ENCODE peak calls at places on chromosomes 4 and X, in seven cellular contexts. One of them, this sample, is unnamed.

GRCh38 chr4:185559913-185560281 is 24.6 kb upstream of the PDLIM3 start:
- DNase-seq in OCI-LY7: no peak
- DNase-seq in GM23248: peak; percentile 51
- DNase-seq in uterus: peak; percentile 47
- DNase-seq in GM12878: no peak
- DNase-seq in foreskin fibroblast: peak; percentile 26
- DNase-seq in fibroblast of mammary gland: peak; percentile 59
- DNase-seq in this sample: peak; percentile 76

GRCh38 chr4:6019316-6020263 is 1.4 kb upstream of the C4orf50 start:
- DNase-seq in OCI-LY7: peak; percentile 52
- DNase-seq in GM23248: peak; percentile 74
- DNase-seq in uterus: peak; percentile 24
- DNase-seq in GM12878: no peak
- DNase-seq in foreskin fibroblast: peak; percentile 13
- DNase-seq in fibroblast of mammary gland: peak; percentile 39
- DNase-seq in this sample: no peak

GRCh38 chrX:50093627-50094026 is 107.2 kb downstream of the AKAP4 start:
- DNase-seq in OCI-LY7: no peak
- DNase-seq in GM23248: no peak
- DNase-seq in uterus: no peak
- DNase-seq in GM12878: no peak
- DNase-seq in foreskin fibroblast: no peak
- DNase-seq in fibroblast of mammary gland: no peak
- DNase-seq in this sample: no peak

GRCh38 chr4:15396157-15396800 is 31.6 kb upstream of the C1QTNF7 start:
- DNase-seq in OCI-LY7: peak; percentile 61
- DNase-seq in GM23248: peak; percentile 55
- DNase-seq in uterus: no peak
- DNase-seq in GM12878: no peak
- DNase-seq in foreskin fibroblast: peak; percentile 68
- DNase-seq in fibroblast of mammary gland: peak; percentile 65
- DNase-seq in this sample: peak; percentile 20

GRCh38 chr4:102620697-102621497 is 119.7 kb downstream of the NFKB1 start:
- DNase-seq in OCI-LY7: peak; percentile 59
- DNase-seq in GM23248: peak; percentile 84
- DNase-seq in uterus: no peak
- DNase-seq in GM12878: no peak
- DNase-seq in foreskin fibroblast: peak; percentile 71
- DNase-seq in fibroblast of mammary gland: peak; percentile 74
- DNase-seq in this sample: peak; percentile 17

GRCh38 chrX:49103637-49104036 is 19.9 kb downstream of the GPKOW start:
- DNase-seq in OCI-LY7: no peak
- DNase-seq in GM23248: no peak
- DNase-seq in uterus: no peak
- DNase-seq in GM12878: no peak
- DNase-seq in foreskin fibroblast: no peak
- DNase-seq in fibroblast of mammary gland: no peak
- DNase-seq in this sample: no peak

GRCh38 chr4:173807347-173807746 is 277.3 kb upstream of the HAND2 start:
- DNase-seq in OCI-LY7: no peak
- DNase-seq in GM23248: peak; percentile 29
- DNase-seq in uterus: peak; percentile 74
- DNase-seq in GM12878: no peak
- DNase-seq in foreskin fibroblast: peak; percentile 8
- DNase-seq in fibroblast of mammary gland: peak; percentile 69
- DNase-seq in this sample: peak; percentile 61

GRCh38 chr4:145179201-145179860 is 1.1 kb downstream of the OTUD4 start:
- DNase-seq in OCI-LY7: peak; percentile 71
- DNase-seq in GM23248: peak; percentile 85
- DNase-seq in uterus: peak; percentile 63
- DNase-seq in GM12878: peak; percentile 65
- DNase-seq in foreskin fibroblast: peak; percentile 85
- DNase-seq in fibroblast of mammary gland: peak; percentile 54
- DNase-seq in this sample: peak; percentile 66

GRCh38 chr4:19693949-19694597 is 557.6 kb upstream of the SLIT2 start:
- DNase-seq in OCI-LY7: peak; percentile 13
- DNase-seq in GM23248: peak; percentile 5
- DNase-seq in uterus: peak; percentile 28
- DNase-seq in GM12878: no peak
- DNase-seq in foreskin fibroblast: peak; percentile 10
- DNase-seq in fibroblast of mammary gland: no peak
- DNase-seq in this sample: no peak

GRCh38 chr4:156665779-156666366 is 305.7 kb downstream of the PDGFC start:
- DNase-seq in OCI-LY7: no peak
- DNase-seq in GM23248: no peak
- DNase-seq in uterus: no peak
- DNase-seq in GM12878: peak; percentile 4
- DNase-seq in foreskin fibroblast: no peak
- DNase-seq in fibroblast of mammary gland: no peak
- DNase-seq in this sample: no peak

GRCh38 chr4:41143721-41144379 is 70.5 kb downstream of the APBB2 start:
- DNase-seq in OCI-LY7: no peak
- DNase-seq in GM23248: peak; percentile 71
- DNase-seq in uterus: no peak
- DNase-seq in GM12878: no peak
- DNase-seq in foreskin fibroblast: peak; percentile 67
- DNase-seq in fibroblast of mammary gland: peak; percentile 52
- DNase-seq in this sample: peak; percentile 27

GRCh38 chr4:139763668-139764067 is 98.0 kb downstream of the MGST2 start:
- DNase-seq in OCI-LY7: peak; percentile 27
- DNase-seq in GM23248: no peak
- DNase-seq in uterus: no peak
- DNase-seq in GM12878: no peak
- DNase-seq in foreskin fibroblast: no peak
- DNase-seq in fibroblast of mammary gland: no peak
- DNase-seq in this sample: no peak

GRCh38 chr4:139763205-139763604 is 97.6 kb downstream of the MGST2 start:
- DNase-seq in OCI-LY7: no peak
- DNase-seq in GM23248: no peak
- DNase-seq in uterus: no peak
- DNase-seq in GM12878: no peak
- DNase-seq in foreskin fibroblast: no peak
- DNase-seq in fibroblast of mammary gland: no peak
- DNase-seq in this sample: no peak

GRCh38 chr4:139761461-139761860 is 95.8 kb downstream of the MGST2 start:
- DNase-seq in OCI-LY7: peak; percentile 63
- DNase-seq in GM23248: peak; percentile 58
- DNase-seq in uterus: no peak
- DNase-seq in GM12878: no peak
- DNase-seq in foreskin fibroblast: peak; percentile 21
- DNase-seq in fibroblast of mammary gland: peak; percentile 22
- DNase-seq in this sample: no peak

GRCh38 chr4:139764192-139764591 is 98.6 kb downstream of the MGST2 start:
- DNase-seq in OCI-LY7: no peak
- DNase-seq in GM23248: no peak
- DNase-seq in uterus: no peak
- DNase-seq in GM12878: no peak
- DNase-seq in foreskin fibroblast: no peak
- DNase-seq in fibroblast of mammary gland: no peak
- DNase-seq in this sample: no peak

GRCh38 chr4:139762715-139763114 is 97.1 kb downstream of the MGST2 start:
- DNase-seq in OCI-LY7: no peak
- DNase-seq in GM23248: no peak
- DNase-seq in uterus: no peak
- DNase-seq in GM12878: no peak
- DNase-seq in foreskin fibroblast: no peak
- DNase-seq in fibroblast of mammary gland: no peak
- DNase-seq in this sample: no peak
- H3K4me3 ChIP-seq in OCI-LY7: no peak overlapping the region
- H3K4me3 ChIP-seq in GM23248: no peak overlapping the region
- H3K4me3 ChIP-seq in uterus: no peak overlapping the region
- H3K4me3 ChIP-seq in GM12878: no peak overlapping the region
- H3K4me3 ChIP-seq in foreskin fibroblast: no peak overlapping the region
- H3K4me3 ChIP-seq in fibroblast of mammary gland: no peak overlapping the region
- H3K4me3 ChIP-seq in this sample: no peak overlapping the region

DNA sequence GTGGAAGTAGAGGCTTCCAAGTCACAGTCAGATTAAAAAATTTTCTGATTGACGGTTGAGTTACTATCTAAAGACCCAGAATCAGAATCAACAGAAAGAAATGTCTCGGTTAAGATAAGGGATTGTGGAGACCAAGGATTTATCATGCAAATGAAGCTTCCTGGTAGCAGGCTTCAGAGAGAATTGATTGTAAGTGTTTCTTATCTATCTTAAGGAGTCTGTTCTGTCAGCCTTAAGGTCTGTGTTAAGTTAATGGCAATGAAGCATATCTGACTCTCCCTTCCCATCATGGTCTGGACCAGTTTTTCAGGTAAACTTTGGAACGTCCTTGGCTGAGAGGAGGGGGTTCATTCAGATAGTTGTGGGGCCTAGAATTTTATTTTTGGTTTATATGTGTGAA is 780.2 kb downstream of the FAM133A start:
- DNase-seq in OCI-LY7: no peak
- DNase-seq in GM23248: no peak
- DNase-seq in uterus: no peak
- DNase-seq in GM12878: no peak
- DNase-seq in foreskin fibroblast: no peak
- DNase-seq in fibroblast of mammary gland: no peak
- DNase-seq in this sample: no peak
- H3K4me3 ChIP-seq in OCI-LY7: no peak overlapping the region
- H3K4me3 ChIP-seq in GM23248: no peak overlapping the region
- H3K4me3 ChIP-seq in uterus: no peak overlapping the region
- H3K4me3 ChIP-seq in GM12878: no peak overlapping the region
- H3K4me3 ChIP-seq in foreskin fibroblast: no peak overlapping the region
- H3K4me3 ChIP-seq in fibroblast of mammary gland: no peak overlapping the region
- H3K4me3 ChIP-seq in this sample: no peak overlapping the region

DNA sequence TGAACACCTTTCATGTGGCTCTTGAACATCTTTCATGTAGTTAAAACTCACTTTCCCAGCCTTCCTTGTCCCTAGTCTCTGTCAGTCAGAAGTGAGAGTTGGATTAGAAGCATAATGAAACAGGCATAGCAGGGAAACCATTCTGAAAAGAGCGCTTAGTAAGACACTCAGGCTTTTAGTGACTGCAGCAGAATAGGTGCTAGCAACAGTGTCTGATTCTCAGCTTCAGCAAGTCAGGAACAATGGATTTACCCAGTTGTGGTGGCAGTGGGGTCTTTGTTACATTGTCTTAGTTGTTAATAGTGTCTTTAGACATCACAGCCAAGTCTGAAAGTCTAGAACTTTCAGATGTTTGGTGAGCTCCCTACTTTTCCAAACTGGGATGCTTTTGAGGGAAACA is 177.1 kb upstream of the PCDH7 start:
- DNase-seq in OCI-LY7: no peak
- DNase-seq in GM23248: no peak
- DNase-seq in uterus: no peak
- DNase-seq in GM12878: no peak
- DNase-seq in foreskin fibroblast: no peak
- DNase-seq in fibroblast of mammary gland: no peak
- DNase-seq in this sample: no peak
- H3K4me3 ChIP-seq in OCI-LY7: no peak overlapping the region
- H3K4me3 ChIP-seq in GM23248: no peak overlapping the region
- H3K4me3 ChIP-seq in uterus: no peak overlapping the region
- H3K4me3 ChIP-seq in GM12878: no peak overlapping the region
- H3K4me3 ChIP-seq in foreskin fibroblast: no peak overlapping the region
- H3K4me3 ChIP-seq in fibroblast of mammary gland: no peak overlapping the region
- H3K4me3 ChIP-seq in this sample: no peak overlapping the region

GRCh38 chr4:3861720-3862639 is 95.8 kb downstream of the ADRA2C start:
- DNase-seq in OCI-LY7: no peak
- DNase-seq in GM23248: no peak
- DNase-seq in uterus: no peak
- DNase-seq in GM12878: no peak
- DNase-seq in foreskin fibroblast: no peak
- DNase-seq in fibroblast of mammary gland: no peak
- DNase-seq in this sample: no peak
- H3K4me3 ChIP-seq in OCI-LY7: no peak overlapping the region
- H3K4me3 ChIP-seq in GM23248: no peak overlapping the region
- H3K4me3 ChIP-seq in uterus: no peak overlapping the region
- H3K4me3 ChIP-seq in GM12878: no peak overlapping the region
- H3K4me3 ChIP-seq in foreskin fibroblast: no peak overlapping the region
- H3K4me3 ChIP-seq in fibroblast of mammary gland: no peak overlapping the region
- H3K4me3 ChIP-seq in this sample: no peak overlapping the region

DNA sequence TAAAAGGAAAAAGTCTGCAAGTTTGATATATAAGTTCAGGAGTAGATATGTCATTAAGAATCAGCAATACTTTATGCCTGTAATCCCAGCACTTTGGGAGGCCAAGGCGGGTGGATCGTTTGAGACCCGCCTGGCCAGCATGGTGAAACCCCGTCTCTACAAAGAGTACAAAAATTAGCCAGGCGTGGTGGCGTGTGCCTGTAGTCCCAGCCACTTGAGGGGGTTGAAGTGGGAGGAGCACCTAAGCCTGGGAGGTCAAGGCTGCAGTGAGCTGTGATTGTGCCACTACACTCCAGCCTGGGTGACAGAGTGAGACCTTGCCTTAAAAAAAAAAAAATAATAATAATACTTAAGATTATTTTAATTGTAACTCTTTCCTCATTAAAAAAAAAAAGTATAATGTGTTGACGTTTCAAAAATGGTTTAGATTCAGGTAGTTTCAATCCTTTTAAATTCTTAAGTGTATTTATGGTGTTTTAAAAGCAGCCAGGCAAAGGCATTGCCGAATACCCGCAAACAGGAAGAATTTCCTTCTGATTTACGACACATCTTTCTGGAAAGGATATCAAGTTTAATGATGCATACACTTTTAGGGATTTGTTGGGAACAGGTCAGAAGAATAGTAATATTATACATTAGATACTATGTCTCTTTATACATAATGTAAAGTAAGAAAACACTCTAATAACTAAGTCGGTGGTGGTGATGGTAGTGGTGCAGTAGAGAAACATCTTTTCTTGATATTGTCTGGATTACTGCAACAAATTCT is 80.9 kb downstream of the KDM6A start:
- DNase-seq in OCI-LY7: no peak
- DNase-seq in GM23248: no peak
- DNase-seq in uterus: no peak
- DNase-seq in GM12878: no peak
- DNase-seq in foreskin fibroblast: no peak
- DNase-seq in fibroblast of mammary gland: no peak
- DNase-seq in this sample: no peak
- H3K4me3 ChIP-seq in OCI-LY7: no peak overlapping the region
- H3K4me3 ChIP-seq in GM23248: no peak overlapping the region
- H3K4me3 ChIP-seq in uterus: no peak overlapping the region
- H3K4me3 ChIP-seq in GM12878: no peak overlapping the region
- H3K4me3 ChIP-seq in foreskin fibroblast: no peak overlapping the region
- H3K4me3 ChIP-seq in fibroblast of mammary gland: no peak overlapping the region
- H3K4me3 ChIP-seq in this sample: no peak overlapping the region

GRCh38 chrX:72309297-72310071 is 3.8 kb upstream of the CITED1 start:
- DNase-seq in OCI-LY7: no peak
- DNase-seq in GM23248: no peak
- DNase-seq in uterus: no peak
- DNase-seq in GM12878: no peak
- DNase-seq in foreskin fibroblast: no peak
- DNase-seq in fibroblast of mammary gland: no peak
- DNase-seq in this sample: no peak
- H3K4me3 ChIP-seq in OCI-LY7: no peak overlapping the region
- H3K4me3 ChIP-seq in GM23248: peak overlapping the region; percentile 40
- H3K4me3 ChIP-seq in uterus: peak overlapping the region; percentile 27
- H3K4me3 ChIP-seq in GM12878: no peak overlapping the region
- H3K4me3 ChIP-seq in foreskin fibroblast: peak overlapping the region; percentile 30
- H3K4me3 ChIP-seq in fibroblast of mammary gland: no peak overlapping the region
- H3K4me3 ChIP-seq in this sample: no peak overlapping the region